ENCODE peak calls at places on chromosomes 3 and 15, in eight cellular contexts. J is HS-27A; T is activated effector memory CD4-positive, alpha-beta T cell treated with anti-CD3 and anti-CD28 coated beads, Interleukin-2, amount 50 U/mL, for 16 hours; Q is NCI-H1092; P is foreskin fibroblast; B is activated CD4-positive, alpha-beta T cell treated with anti-CD3 and anti-CD28 coated beads, Interleukin-2, amount 50 U/mL, for 1 hour; N is BE2C; A is fibroblast of the conjunctiva. Y is an unnamed sample.
A peak's percentile ranks its signal among the peaks of the same experiment; 100 is the strongest.

GRCh38 chr3:128382221-128382807 is 84.4 kb downstream of the DNAJB8 start:
- DNase-seq in N (no peak), P (no peak), J (no peak), Q (no peak), T (no peak), B (no peak), A (no peak), Y (no peak)

GRCh38 chr3:107272471-107272870 is 104.8 kb upstream of the CCDC54 start:
- DNase-seq in B (no peak), N (no peak), J (no peak), A (no peak), Q (no peak), P (no peak), T (no peak), Y (no peak)

GRCh38 chr3:156106721-156107373 is 13.5 kb upstream of the KCNAB1 start:
- DNase-seq in P (no peak), B (no peak), J (no peak), A (no peak), N (no peak), T (no peak), Q (no peak), Y (peak; percentile 8)

GRCh38 chr3:189941679-189942078 is 179.0 kb downstream of the P3H2 start:
- DNase-seq in P (peak; percentile 5), N (no peak), B (no peak), A (no peak), Q (no peak), J (no peak), T (no peak), Y (peak; percentile 73)

GRCh38 chr3:69710153-69710977 is 28.9 kb upstream of the MITF start:
- DNase-seq in N (no peak), J (no peak), Q (no peak), P (peak; percentile 75), A (no peak), B (no peak), T (no peak), Y (no peak)

GRCh38 chr15:49309889-49310288 is 113.2 kb upstream of the FGF7 start:
- DNase-seq in N (no peak), J (no peak), A (no peak), Q (no peak), P (no peak), T (no peak), B (no peak), Y (no peak)

GRCh38 chr3:37096292-37096691 is 78.1 kb downstream of the LRRFIP2 start:
- DNase-seq in J (no peak), N (no peak), P (peak; percentile 74), A (no peak), B (no peak), T (no peak), Q (no peak), Y (peak; percentile 80)

GRCh38 chr3:60025071-60026055 is 975.5 kb upstream of the CFAP20DC start:
- DNase-seq in Q (no peak), B (no peak), J (peak; percentile 40), N (no peak), A (no peak), P (no peak), T (no peak), Y (no peak)

GRCh38 chr15:66019377-66019776 is 150.1 kb downstream of the RAB11A start:
- DNase-seq in T (no peak), B (no peak), Q (no peak), A (no peak), J (no peak), P (no peak), N (no peak), Y (no peak)

Y was measured in ELR.